ENCODE peak calls at places on chromosomes 4 and X, in five cellular contexts. One of them, this sample, is unnamed.
A peak's percentile ranks its signal among the peaks of the same experiment; 100 is the strongest.

GRCh38 chr4:155367608-155368007 is 9.2 kb downstream of the MAP9 start:
- DNase-seq in activated CD4-positive, alpha-beta T cell treated with anti-CD3 and anti-CD28 coated beads, Interleukin-2, amount 50 U/mL, for 48 hours: no peak
- DNase-seq in activated CD8-positive, alpha-beta memory T cell treated with anti-CD3 and anti-CD28 coated beads for 48 hours: no peak
- DNase-seq in cortex of kidney: no peak
- DNase-seq in endothelial cell of umbilical vein: no peak
- DNase-seq in this sample: no peak

GRCh38 chrX:135688137-135688536 is 25.3 kb upstream of the CT45A1 start:
- DNase-seq in activated CD4-positive, alpha-beta T cell treated with anti-CD3 and anti-CD28 coated beads, Interleukin-2, amount 50 U/mL, for 48 hours: peak; percentile 4
- DNase-seq in activated CD8-positive, alpha-beta memory T cell treated with anti-CD3 and anti-CD28 coated beads for 48 hours: no peak
- DNase-seq in cortex of kidney: no peak
- DNase-seq in endothelial cell of umbilical vein: no peak
- DNase-seq in this sample: peak; percentile 9

GRCh38 chrX:77628294-77629025 is 157.6 kb downstream of the ATRX start:
- DNase-seq in activated CD4-positive, alpha-beta T cell treated with anti-CD3 and anti-CD28 coated beads, Interleukin-2, amount 50 U/mL, for 48 hours: no peak
- DNase-seq in activated CD8-positive, alpha-beta memory T cell treated with anti-CD3 and anti-CD28 coated beads for 48 hours: no peak
- DNase-seq in endothelial cell of umbilical vein: peak; percentile 2
- DNase-seq in cortex of kidney: no peak
- DNase-seq in this sample: no peak

GRCh38 chrX:48617542-48618340 is 20.4 kb downstream of the WDR13 start:
- DNase-seq in cortex of kidney: no peak
- DNase-seq in activated CD8-positive, alpha-beta memory T cell treated with anti-CD3 and anti-CD28 coated beads for 48 hours: no peak
- DNase-seq in activated CD4-positive, alpha-beta T cell treated with anti-CD3 and anti-CD28 coated beads, Interleukin-2, amount 50 U/mL, for 48 hours: no peak
- DNase-seq in endothelial cell of umbilical vein: peak; percentile 16
- DNase-seq in this sample: no peak

GRCh38 chr4:42570221-42570620 is 86.7 kb downstream of the ATP8A1 start:
- DNase-seq in endothelial cell of umbilical vein: no peak
- DNase-seq in activated CD4-positive, alpha-beta T cell treated with anti-CD3 and anti-CD28 coated beads, Interleukin-2, amount 50 U/mL, for 48 hours: no peak
- DNase-seq in activated CD8-positive, alpha-beta memory T cell treated with anti-CD3 and anti-CD28 coated beads for 48 hours: no peak
- DNase-seq in cortex of kidney: no peak
- DNase-seq in this sample: no peak

GRCh38 chr4:128220286-128221235 is 67.1 kb downstream of the PGRMC2 start:
- DNase-seq in endothelial cell of umbilical vein: peak; percentile 70
- DNase-seq in activated CD4-positive, alpha-beta T cell treated with anti-CD3 and anti-CD28 coated beads, Interleukin-2, amount 50 U/mL, for 48 hours: no peak
- DNase-seq in cortex of kidney: no peak
- DNase-seq in activated CD8-positive, alpha-beta memory T cell treated with anti-CD3 and anti-CD28 coated beads for 48 hours: no peak
- DNase-seq in this sample: no peak

GRCh38 chr4:108742451-108742850 is 20.4 kb downstream of the ETNPPL start:
- DNase-seq in endothelial cell of umbilical vein: no peak
- DNase-seq in activated CD8-positive, alpha-beta memory T cell treated with anti-CD3 and anti-CD28 coated beads for 48 hours: no peak
- DNase-seq in activated CD4-positive, alpha-beta T cell treated with anti-CD3 and anti-CD28 coated beads, Interleukin-2, amount 50 U/mL, for 48 hours: no peak
- DNase-seq in cortex of kidney: no peak
- DNase-seq in this sample: no peak

GRCh38 chr4:100696531-100696930 is 178.7 kb upstream of the EMCN start:
- DNase-seq in activated CD8-positive, alpha-beta memory T cell treated with anti-CD3 and anti-CD28 coated beads for 48 hours: no peak
- DNase-seq in activated CD4-positive, alpha-beta T cell treated with anti-CD3 and anti-CD28 coated beads, Interleukin-2, amount 50 U/mL, for 48 hours: no peak
- DNase-seq in cortex of kidney: no peak
- DNase-seq in endothelial cell of umbilical vein: peak; percentile 78
- DNase-seq in this sample: no peak

GRCh38 chrX:1493317-1493856 is 40.7 kb upstream of the ASMTL start:
- DNase-seq in activated CD4-positive, alpha-beta T cell treated with anti-CD3 and anti-CD28 coated beads, Interleukin-2, amount 50 U/mL, for 48 hours: no peak
- DNase-seq in cortex of kidney: no peak
- DNase-seq in endothelial cell of umbilical vein: no peak
- DNase-seq in activated CD8-positive, alpha-beta memory T cell treated with anti-CD3 and anti-CD28 coated beads for 48 hours: no peak
- DNase-seq in this sample: no peak

GRCh38 chrX:133294126-133294525 is 76.0 kb upstream of the TFDP3 start:
- DNase-seq in activated CD8-positive, alpha-beta memory T cell treated with anti-CD3 and anti-CD28 coated beads for 48 hours: no peak
- DNase-seq in cortex of kidney: no peak
- DNase-seq in activated CD4-positive, alpha-beta T cell treated with anti-CD3 and anti-CD28 coated beads, Interleukin-2, amount 50 U/mL, for 48 hours: no peak
- DNase-seq in endothelial cell of umbilical vein: no peak
- DNase-seq in this sample: no peak

GRCh38 chr4:53854991-53855885 is 209.2 kb downstream of the CHIC2 start:
- DNase-seq in endothelial cell of umbilical vein: no peak
- DNase-seq in cortex of kidney: no peak
- DNase-seq in activated CD4-positive, alpha-beta T cell treated with anti-CD3 and anti-CD28 coated beads, Interleukin-2, amount 50 U/mL, for 48 hours: no peak
- DNase-seq in activated CD8-positive, alpha-beta memory T cell treated with anti-CD3 and anti-CD28 coated beads for 48 hours: no peak
- DNase-seq in this sample: no peak

GRCh38 chrX:140661657-140662056 is 47.9 kb upstream of the LINC00632 start:
- DNase-seq in activated CD4-positive, alpha-beta T cell treated with anti-CD3 and anti-CD28 coated beads, Interleukin-2, amount 50 U/mL, for 48 hours: no peak
- DNase-seq in cortex of kidney: no peak
- DNase-seq in activated CD8-positive, alpha-beta memory T cell treated with anti-CD3 and anti-CD28 coated beads for 48 hours: no peak
- DNase-seq in endothelial cell of umbilical vein: no peak
- DNase-seq in this sample: no peak

GRCh38 chrX:11138498-11139390 is 27.6 kb downstream of the HCCS start:
- DNase-seq in endothelial cell of umbilical vein: no peak
- DNase-seq in activated CD4-positive, alpha-beta T cell treated with anti-CD3 and anti-CD28 coated beads, Interleukin-2, amount 50 U/mL, for 48 hours: no peak
- DNase-seq in activated CD8-positive, alpha-beta memory T cell treated with anti-CD3 and anti-CD28 coated beads for 48 hours: no peak
- DNase-seq in cortex of kidney: no peak
- DNase-seq in this sample: no peak

GRCh38 chr4:99076292-99076976 is 12.2 kb downstream of the ADH5 start:
- DNase-seq in cortex of kidney: no peak
- DNase-seq in activated CD4-positive, alpha-beta T cell treated with anti-CD3 and anti-CD28 coated beads, Interleukin-2, amount 50 U/mL, for 48 hours: no peak
- DNase-seq in endothelial cell of umbilical vein: no peak
- DNase-seq in activated CD8-positive, alpha-beta memory T cell treated with anti-CD3 and anti-CD28 coated beads for 48 hours: no peak
- DNase-seq in this sample: no peak

GRCh38 chr4:187541666-187542065 is 453.9 kb upstream of the ZFP42 start:
- DNase-seq in cortex of kidney: no peak
- DNase-seq in endothelial cell of umbilical vein: no peak
- DNase-seq in activated CD4-positive, alpha-beta T cell treated with anti-CD3 and anti-CD28 coated beads, Interleukin-2, amount 50 U/mL, for 48 hours: no peak
- DNase-seq in activated CD8-positive, alpha-beta memory T cell treated with anti-CD3 and anti-CD28 coated beads for 48 hours: no peak
- DNase-seq in this sample: no peak

GRCh38 chrX:104742345-104742744 is 176.3 kb downstream of the IL1RAPL2 start:
- DNase-seq in activated CD4-positive, alpha-beta T cell treated with anti-CD3 and anti-CD28 coated beads, Interleukin-2, amount 50 U/mL, for 48 hours: no peak
- DNase-seq in cortex of kidney: no peak
- DNase-seq in activated CD8-positive, alpha-beta memory T cell treated with anti-CD3 and anti-CD28 coated beads for 48 hours: no peak
- DNase-seq in endothelial cell of umbilical vein: no peak
- DNase-seq in this sample: no peak

GRCh38 chrX:39063037-39063436 is 261.8 kb downstream of the MID1IP1 start:
- DNase-seq in cortex of kidney: no peak
- DNase-seq in activated CD8-positive, alpha-beta memory T cell treated with anti-CD3 and anti-CD28 coated beads for 48 hours: no peak
- DNase-seq in activated CD4-positive, alpha-beta T cell treated with anti-CD3 and anti-CD28 coated beads, Interleukin-2, amount 50 U/mL, for 48 hours: no peak
- DNase-seq in endothelial cell of umbilical vein: no peak
- DNase-seq in this sample: no peak

GRCh38 chr4:109278594-109279031 is 23.8 kb downstream of the COL25A1 start:
- DNase-seq in activated CD8-positive, alpha-beta memory T cell treated with anti-CD3 and anti-CD28 coated beads for 48 hours: no peak
- DNase-seq in cortex of kidney: no peak
- DNase-seq in activated CD4-positive, alpha-beta T cell treated with anti-CD3 and anti-CD28 coated beads, Interleukin-2, amount 50 U/mL, for 48 hours: no peak
- DNase-seq in endothelial cell of umbilical vein: no peak
- DNase-seq in this sample: no peak

GRCh38 chr4:1713003-1713397 is 881 bp upstream of the SLBP start:
- DNase-seq in cortex of kidney: no peak
- DNase-seq in activated CD8-positive, alpha-beta memory T cell treated with anti-CD3 and anti-CD28 coated beads for 48 hours: no peak
- DNase-seq in activated CD4-positive, alpha-beta T cell treated with anti-CD3 and anti-CD28 coated beads, Interleukin-2, amount 50 U/mL, for 48 hours: no peak
- DNase-seq in endothelial cell of umbilical vein: no peak
- DNase-seq in this sample: no peak

GRCh38 chr4:159487284-159487747 is 384.4 kb downstream of the RAPGEF2 start:
- DNase-seq in activated CD8-positive, alpha-beta memory T cell treated with anti-CD3 and anti-CD28 coated beads for 48 hours: peak; percentile 1
- DNase-seq in activated CD4-positive, alpha-beta T cell treated with anti-CD3 and anti-CD28 coated beads, Interleukin-2, amount 50 U/mL, for 48 hours: peak; percentile 21
- DNase-seq in endothelial cell of umbilical vein: peak; percentile 65
- DNase-seq in cortex of kidney: no peak
- DNase-seq in this sample: peak; percentile 20